ENCODE peak calls at places on chromosome 13, in four cellular contexts. J is endothelial cell; G is CD4-positive, alpha-beta T cell; O is MM.1S. U is an unnamed sample.

GRCh38 chr13:114151565-114152284 is 19.3 kb upstream of the RASA3 start:
- DNase-seq in J (no peak), G (peak; percentile 64), O (no peak), U (no peak)

GRCh38 chr13:51823861-51824260 is 19.9 kb upstream of the DHRS12 start:
- DNase-seq in J (no peak), G (no peak), O (no peak), U (no peak)

GRCh38 chr13:110129076-110129475 is 177.9 kb downstream of the COL4A1 start:
- DNase-seq in J (peak; percentile 2), G (no peak), O (no peak), U (no peak)

GRCh38 chr13:54633461-54633860 is 1604.8 kb downstream of the OLFM4 start:
- DNase-seq in J (no peak), G (no peak), O (no peak), U (no peak)

GRCh38 chr13:37446503-37446902 is 152.1 kb downstream of the POSTN start:
- DNase-seq in J (no peak), G (no peak), O (no peak), U (no peak)

GRCh38 chr13:84896128-84896527 is 903.1 kb downstream of the SLITRK6 start:
- DNase-seq in J (peak; percentile 62), G (no peak), O (peak; percentile 65), U (no peak)

GRCh38 chr13:78265098-78265497 is 338.3 kb downstream of the POU4F1 start:
- DNase-seq in J (no peak), G (no peak), O (no peak), U (no peak)

GRCh38 chr13:23965346-23965745 is 68.0 kb upstream of the C1QTNF9B start:
- DNase-seq in J (no peak), G (no peak), O (no peak), U (no peak)

GRCh38 chr13:76293751-76294150 is 592.5 kb downstream of the KCTD12 start:
- DNase-seq in J (no peak), G (no peak), O (no peak), U (no peak)

GRCh38 chr13:71866173-71867091 is 572 bp downstream of the DACH1 start:
- DNase-seq in J (peak; percentile 57), G (no peak), O (peak; percentile 32), U (no peak)

GRCh38 chr13:36363464-36363863 is 17.3 kb upstream of the SPART start:
- DNase-seq in J (no peak), G (no peak), O (no peak), U (no peak)

GRCh38 chr13:24007979-24008620 is 110.8 kb upstream of the C1QTNF9B start:
- DNase-seq in J (no peak), G (no peak), O (no peak), U (no peak)

GRCh38 chr13:39684531-39685137 is 29.2 kb downstream of the COG6 start:
- DNase-seq in J (no peak), G (no peak), O (peak; percentile 53), U (no peak)

GRCh38 chr13:109698779-109699178 is 87.6 kb downstream of the IRS2 start:
- DNase-seq in J (no peak), G (no peak), O (no peak), U (no peak)

GRCh38 chr13:98706446-98707110 is 45.9 kb downstream of the SLC15A1 start:
- DNase-seq in J (no peak), G (no peak), O (no peak), U (no peak)

GRCh38 chr13:107348931-107349330 is 781.0 kb upstream of the ARGLU1 start:
- DNase-seq in J (no peak), G (no peak), O (no peak), U (no peak)

GRCh38 chr13:112905990-112906641 is 62.9 kb upstream of the MCF2L start:
- DNase-seq in J (no peak), G (no peak), O (peak; percentile 48), U (no peak)

GRCh38 chr13:29457299-29457698 is 138.2 kb downstream of the SLC7A1 start:
- DNase-seq in J (no peak), G (no peak), O (no peak), U (no peak)

GRCh38 chr13:77386880-77387606 is 60.1 kb upstream of the MYCBP2 start:
- DNase-seq in J (no peak), G (no peak), O (no peak), U (no peak)

GRCh38 chr13:19991531-19991930 is 33.0 kb downstream of the ZMYM2 start:
- DNase-seq in J (no peak), G (no peak), O (no peak), U (no peak)

GRCh38 chr13:92564942-92565341 is 661.7 kb upstream of the GPC6 start:
- DNase-seq in J (no peak), G (no peak), O (no peak), U (no peak)

GRCh38 chr13:44508562-44509062 is 67.5 kb downstream of the TSC22D1 start:
- DNase-seq in J (no peak), G (no peak), O (no peak), U (no peak)

GRCh38 chr13:52405767-52406494 is at the start of gene THSD1:
- DNase-seq in J (peak; percentile 86), G (no peak), O (no peak), U (peak; percentile 18)

GRCh38 chr13:75843033-75843432 is 206.9 kb downstream of the LMO7 start:
- DNase-seq in J (no peak), G (no peak), O (no peak), U (no peak)

GRCh38 chr13:19153782-19154450 is 27.7 kb downstream of the TUBA3C start:
- DNase-seq in J (no peak), G (no peak), O (no peak), U (no peak)

GRCh38 chr13:101916108-101916757 is 463.8 kb downstream of the ITGBL1 start:
- DNase-seq in J (peak; percentile 70), G (no peak), O (no peak), U (no peak)

GRCh38 chr13:101915755-101916107 is 463.3 kb downstream of the ITGBL1 start:
- DNase-seq in J (no peak), G (no peak), O (no peak), U (no peak)

GRCh38 chr13:101917475-101917810 is 465.0 kb downstream of the ITGBL1 start:
- DNase-seq in J (no peak), G (no peak), O (no peak), U (no peak)

GRCh38 chr13:101917833-101918755 is 465.6 kb downstream of the ITGBL1 start:
- DNase-seq in J (no peak), G (no peak), O (no peak), U (no peak)

GRCh38 chr13:101916758-101917474 is 464.4 kb downstream of the ITGBL1 start:
- DNase-seq in J (peak; percentile 15), G (no peak), O (no peak), U (no peak)
- TF ChIP-seq CTCF in J (no peak), G (no peak), O (no peak), U (no peak)

GRCh38 chr13:95485045-95485517 is 67.4 kb upstream of the CLDN10 start:
- DNase-seq in J (no peak), G (no peak), O (no peak), U (no peak)
- TF ChIP-seq CTCF in J (no peak), G (no peak), O (no peak), U (no peak)

GRCh38 chr13:79631260-79631659 is 150.3 kb downstream of the NDFIP2 start:
- DNase-seq in J (no peak), G (no peak), O (no peak), U (no peak)
- TF ChIP-seq CTCF in J (no peak), G (no peak), O (no peak), U (no peak)

GRCh38 chr13:47800593-47800992 is 200.5 kb downstream of the SUCLA2 start:
- DNase-seq in J (no peak), G (no peak), O (no peak), U (no peak)

GRCh38 chr13:47798194-47798593 is 202.9 kb downstream of the SUCLA2 start:
- DNase-seq in J (no peak), G (no peak), O (no peak), U (no peak)

GRCh38 chr13:47796816-47797215 is 204.3 kb downstream of the SUCLA2 start:
- DNase-seq in J (no peak), G (no peak), O (no peak), U (no peak)

GRCh38 chr13:47801555-47801954 is 199.5 kb downstream of the SUCLA2 start:
- DNase-seq in J (no peak), G (no peak), O (no peak), U (no peak)

DNA sequence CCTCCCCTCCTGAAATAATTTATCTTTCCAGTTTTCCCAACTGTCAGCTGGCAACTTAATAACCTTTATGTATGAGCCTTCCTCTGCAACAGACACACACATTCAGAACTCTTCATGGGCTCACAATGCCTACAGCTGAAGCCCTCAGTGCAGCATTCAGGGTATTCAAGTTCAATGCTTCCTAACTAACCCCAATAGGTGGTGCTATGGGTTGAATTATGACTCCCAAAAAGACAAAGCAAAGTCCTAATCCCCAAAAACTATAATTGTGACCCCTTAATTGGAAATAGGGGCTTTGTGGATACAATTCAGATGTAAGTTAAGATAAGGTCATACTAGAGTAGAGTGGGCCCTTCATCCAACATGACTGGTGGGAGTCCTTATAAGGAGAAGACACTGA is 202.2 kb downstream of the SUCLA2 start:
- DNase-seq in J (no peak), G (no peak), O (no peak), U (no peak)
- TF ChIP-seq CTCF in J (no peak), G (no peak), O (no peak), U (no peak)

DNA sequence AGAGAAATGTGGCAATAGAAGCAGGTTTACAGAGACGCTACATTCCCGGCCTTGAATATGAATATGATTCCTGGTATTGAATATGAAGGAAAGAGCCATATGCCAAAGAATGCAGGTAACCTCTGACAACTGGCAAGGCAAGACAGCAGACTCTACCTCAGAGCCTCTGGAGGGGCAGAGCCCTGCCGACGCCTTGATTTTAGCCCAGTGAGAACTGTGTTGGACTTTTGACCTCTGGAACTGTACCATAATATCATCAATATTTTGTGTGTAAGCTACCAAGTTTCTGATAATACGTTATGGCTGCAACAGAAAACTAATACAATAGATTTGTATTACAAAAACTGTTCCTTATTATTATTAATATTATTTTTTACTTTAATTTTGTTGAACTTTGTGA is 219.7 kb downstream of the FGF14 start:
- DNase-seq in J (no peak), G (no peak), O (no peak), U (no peak)
- TF ChIP-seq CTCF in J (no peak), G (no peak), O (no peak), U (no peak)

GRCh38 chr13:21625366-21625765 is 21.4 kb upstream of the MICU2 start:
- DNase-seq in J (no peak), G (no peak), O (peak; percentile 67), U (no peak)
- TF ChIP-seq CTCF in J (no peak), G (peak; percentile 62), O (peak; percentile 52), U (no peak)